ENCODE peak calls at places on chromosomes 1 and 21, in five cellular contexts. L is stimulated activated CD4-positive, alpha-beta T cell treated with anti-CD3 and anti-CD28 coated beads, Interleukin-15, amount 100 ng/mL, for 24 hours; K is CD8-positive, alpha-beta memory T cell; E is glutamatergic neuron; M is T1000. G is an unnamed sample.

GRCh38 chr1:12157366-12158231 is 9.2 kb upstream of the TNFRSF1B start:
- DNase-seq in L (peak; percentile 57), K (no peak), M (no peak), E (no peak), G (no peak)

GRCh38 chr1:33972676-33973395 is 109.0 kb downstream of the HMGB4 start:
- DNase-seq in E (no peak), K (no peak), M (no peak), L (no peak), G (no peak)

GRCh38 chr21:32352556-32352955 is 40.3 kb downstream of the URB1 start:
- DNase-seq in E (peak; percentile 65), M (no peak), K (no peak), L (no peak), G (no peak)

GRCh38 chr21:26965567-26966359 is 1.1 kb downstream of the ADAMTS5 start:
- DNase-seq in K (no peak), M (no peak), E (peak; percentile 87), L (peak; percentile 13), G (no peak)

GRCh38 chr1:26252718-26253117 is 18.7 kb downstream of the CEP85 start:
- DNase-seq in L (no peak), M (no peak), K (no peak), E (no peak), G (no peak)

GRCh38 chr1:61184035-61184713 is 101.8 kb downstream of the NFIA start:
- DNase-seq in E (no peak), M (no peak), K (no peak), L (no peak), G (no peak)

GRCh38 chr1:14810631-14811325 is 212.3 kb downstream of the KAZN start:
- DNase-seq in M (no peak), L (no peak), E (no peak), K (no peak), G (no peak)

GRCh38 chr21:15135867-15136629 is 71.2 kb upstream of the NRIP1 start:
- DNase-seq in M (no peak), E (no peak), K (no peak), L (no peak), G (no peak)

GRCh38 chr21:42397291-42398129 is 1.7 kb upstream of the TMPRSS3 start:
- DNase-seq in E (peak; percentile 73), M (no peak), L (no peak), K (no peak), G (no peak)

GRCh38 chr1:31886866-31887265 is 51.3 kb downstream of the PTP4A2 start:
- DNase-seq in M (no peak), L (no peak), E (no peak), K (no peak), G (no peak)

GRCh38 chr1:214331180-214331579 is 50.2 kb downstream of the SMYD2 start:
- DNase-seq in L (no peak), M (no peak), K (no peak), E (no peak), G (no peak)

GRCh38 chr1:54919367-54920359 is 32.7 kb upstream of the DHCR24 start:
- DNase-seq in K (no peak), E (no peak), L (no peak), M (no peak), G (no peak)

GRCh38 chr1:3831689-3832088 is 25.3 kb downstream of the CEP104 start:
- DNase-seq in L (no peak), M (no peak), K (no peak), E (no peak), G (no peak)

GRCh38 chr1:154753426-154753825 is 116.7 kb downstream of the KCNN3 start:
- DNase-seq in L (no peak), E (no peak), K (no peak), M (no peak), G (no peak)

GRCh38 chr1:3598051-3598471 is 13.2 kb downstream of the MEGF6 start:
- DNase-seq in L (no peak), K (no peak), M (no peak), E (no peak), G (no peak)

GRCh38 chr1:56469640-56470371 is 109.6 kb downstream of the PLPP3 start:
- DNase-seq in L (no peak), M (no peak), E (no peak), K (no peak), G (no peak)

GRCh38 chr1:42258218-42258617 is 76.8 kb downstream of the FOXJ3 start:
- DNase-seq in M (no peak), K (no peak), L (no peak), E (no peak), G (no peak)

GRCh38 chr1:9331016-9331415 is 38.3 kb downstream of the SPSB1 start:
- DNase-seq in M (no peak), L (no peak), K (no peak), E (no peak), G (no peak)

GRCh38 chr1:226988337-226988672 is 48.2 kb downstream of the COQ8A start:
- DNase-seq in L (no peak), M (no peak), K (no peak), E (no peak), G (no peak)

GRCh38 chr1:157577420-157577819 is 20.5 kb downstream of the FCRL4 start:
- DNase-seq in M (no peak), L (no peak), E (no peak), K (no peak), G (no peak)

GRCh38 chr1:9435101-9435636 is 104.1 kb upstream of the SLC25A33 start:
- DNase-seq in M (no peak), E (no peak), L (no peak), K (no peak), G (no peak)

GRCh38 chr1:150061632-150062101 is 5.9 kb upstream of the VPS45 start:
- DNase-seq in M (peak; percentile 13), E (no peak), K (no peak), L (no peak), G (no peak)

GRCh38 chr1:200173097-200173629 is 145.7 kb downstream of the NR5A2 start:
- DNase-seq in K (no peak), L (no peak), E (no peak), M (no peak), G (no peak)

GRCh38 chr1:156765664-156766063 is 1.7 kb upstream of the PRCC start:
- DNase-seq in E (no peak), M (no peak), K (no peak), L (no peak), G (no peak)

GRCh38 chr1:242008788-242009500 is 10.0 kb upstream of the MAP1LC3C start:
- DNase-seq in L (no peak), E (no peak), K (no peak), M (no peak), G (no peak)

GRCh38 chr1:200029035-200029623 is 1.6 kb downstream of the NR5A2 start:
- DNase-seq in E (peak; percentile 42), M (peak; percentile 19), L (peak; percentile 36), K (no peak), G (peak; percentile 30)

GRCh38 chr1:187474266-187474665 is 645.5 kb downstream of the PLA2G4A start:
- DNase-seq in K (no peak), E (no peak), M (peak; percentile 11), L (no peak), G (peak; percentile 51)

GRCh38 chr21:29771491-29772066 is 168.2 kb downstream of the GRIK1 start:
- DNase-seq in E (no peak), K (no peak), L (no peak), M (no peak), G (no peak)

GRCh38 chr1:204494281-204495077 is at the start of gene PIK3C2B:
- DNase-seq in K (peak; percentile 57), E (peak; percentile 91), M (peak; percentile 49), L (peak; percentile 85), G (peak; percentile 61)